ENCODE peak calls at places on chromosomes 5 and 9, in ten cellular contexts. One of them, this sample, is unnamed.

GRCh38 chr5:137560414-137560813 is 61.3 kb upstream of the SPOCK1 start:
- DNase-seq in cardiac muscle cell: peak
- DNase-seq in MM.1S: no peak
- DNase-seq in left cardiac atrium: no peak
- DNase-seq in hepatic stellate cell: no peak
- DNase-seq in mucosa of descending colon: no peak
- DNase-seq in activated T-cell treated with anti-CD3 and anti-CD28 coated beads, Interleukin-2, amount 50 U/mL, for 1 hour: no peak
- DNase-seq in GM10248: no peak
- DNase-seq in stimulated activated CD8-positive, alpha-beta memory T cell treated with anti-CD3 and anti-CD28 coated beads, Interleukin-15, amount 100 ng/mL, for 24 hours: no peak
- DNase-seq in T-helper 2 cell: no peak
- DNase-seq in this sample: no peak

GRCh38 chr9:14286121-14286520 is 27.8 kb downstream of the NFIB start:
- DNase-seq in GM10248: no peak
- DNase-seq in mucosa of descending colon: no peak
- DNase-seq in left cardiac atrium: no peak
- DNase-seq in activated T-cell treated with anti-CD3 and anti-CD28 coated beads, Interleukin-2, amount 50 U/mL, for 1 hour: no peak
- DNase-seq in cardiac muscle cell: no peak
- DNase-seq in T-helper 2 cell: no peak
- DNase-seq in stimulated activated CD8-positive, alpha-beta memory T cell treated with anti-CD3 and anti-CD28 coated beads, Interleukin-15, amount 100 ng/mL, for 24 hours: no peak
- DNase-seq in MM.1S: no peak
- DNase-seq in hepatic stellate cell: no peak
- DNase-seq in this sample: no peak

GRCh38 chr5:52915176-52915875 is 73.8 kb upstream of the ITGA2 start:
- DNase-seq in activated T-cell treated with anti-CD3 and anti-CD28 coated beads, Interleukin-2, amount 50 U/mL, for 1 hour: peak
- DNase-seq in cardiac muscle cell: peak
- DNase-seq in hepatic stellate cell: peak
- DNase-seq in MM.1S: peak
- DNase-seq in stimulated activated CD8-positive, alpha-beta memory T cell treated with anti-CD3 and anti-CD28 coated beads, Interleukin-15, amount 100 ng/mL, for 24 hours: no peak
- DNase-seq in left cardiac atrium: peak
- DNase-seq in mucosa of descending colon: no peak
- DNase-seq in GM10248: peak
- DNase-seq in T-helper 2 cell: no peak
- DNase-seq in this sample: no peak

GRCh38 chr9:8802242-8802641 is 1002.7 kb upstream of the DMAC1 start:
- DNase-seq in left cardiac atrium: no peak
- DNase-seq in GM10248: no peak
- DNase-seq in MM.1S: no peak
- DNase-seq in mucosa of descending colon: no peak
- DNase-seq in stimulated activated CD8-positive, alpha-beta memory T cell treated with anti-CD3 and anti-CD28 coated beads, Interleukin-15, amount 100 ng/mL, for 24 hours: no peak
- DNase-seq in activated T-cell treated with anti-CD3 and anti-CD28 coated beads, Interleukin-2, amount 50 U/mL, for 1 hour: no peak
- DNase-seq in cardiac muscle cell: no peak
- DNase-seq in T-helper 2 cell: no peak
- DNase-seq in hepatic stellate cell: no peak
- DNase-seq in this sample: no peak

GRCh38 chr5:68418230-68418629 is 202.7 kb downstream of the PIK3R1 start:
- DNase-seq in left cardiac atrium: no peak
- DNase-seq in stimulated activated CD8-positive, alpha-beta memory T cell treated with anti-CD3 and anti-CD28 coated beads, Interleukin-15, amount 100 ng/mL, for 24 hours: no peak
- DNase-seq in T-helper 2 cell: no peak
- DNase-seq in activated T-cell treated with anti-CD3 and anti-CD28 coated beads, Interleukin-2, amount 50 U/mL, for 1 hour: no peak
- DNase-seq in hepatic stellate cell: peak
- DNase-seq in MM.1S: no peak
- DNase-seq in GM10248: no peak
- DNase-seq in cardiac muscle cell: no peak
- DNase-seq in mucosa of descending colon: no peak
- DNase-seq in this sample: no peak

GRCh38 chr9:83979812-83980394 is at the start of gene HNRNPK:
- DNase-seq in left cardiac atrium: peak
- DNase-seq in MM.1S: peak
- DNase-seq in T-helper 2 cell: peak
- DNase-seq in activated T-cell treated with anti-CD3 and anti-CD28 coated beads, Interleukin-2, amount 50 U/mL, for 1 hour: peak
- DNase-seq in mucosa of descending colon: peak
- DNase-seq in cardiac muscle cell: peak
- DNase-seq in stimulated activated CD8-positive, alpha-beta memory T cell treated with anti-CD3 and anti-CD28 coated beads, Interleukin-15, amount 100 ng/mL, for 24 hours: peak
- DNase-seq in hepatic stellate cell: peak
- DNase-seq in GM10248: peak
- DNase-seq in this sample: peak

GRCh38 chr9:74887041-74887980 is at the start of gene TRPM6:
- DNase-seq in stimulated activated CD8-positive, alpha-beta memory T cell treated with anti-CD3 and anti-CD28 coated beads, Interleukin-15, amount 100 ng/mL, for 24 hours: peak
- DNase-seq in activated T-cell treated with anti-CD3 and anti-CD28 coated beads, Interleukin-2, amount 50 U/mL, for 1 hour: peak
- DNase-seq in mucosa of descending colon: peak
- DNase-seq in GM10248: no peak
- DNase-seq in hepatic stellate cell: peak
- DNase-seq in T-helper 2 cell: no peak
- DNase-seq in MM.1S: no peak
- DNase-seq in cardiac muscle cell: peak
- DNase-seq in left cardiac atrium: peak
- DNase-seq in this sample: peak

GRCh38 chr5:62268239-62268638 is 37.8 kb upstream of the KIF2A start:
- DNase-seq in T-helper 2 cell: no peak
- DNase-seq in MM.1S: no peak
- DNase-seq in activated T-cell treated with anti-CD3 and anti-CD28 coated beads, Interleukin-2, amount 50 U/mL, for 1 hour: no peak
- DNase-seq in GM10248: no peak
- DNase-seq in mucosa of descending colon: no peak
- DNase-seq in stimulated activated CD8-positive, alpha-beta memory T cell treated with anti-CD3 and anti-CD28 coated beads, Interleukin-15, amount 100 ng/mL, for 24 hours: no peak
- DNase-seq in left cardiac atrium: no peak
- DNase-seq in hepatic stellate cell: no peak
- DNase-seq in cardiac muscle cell: peak
- DNase-seq in this sample: no peak

GRCh38 chr5:74177995-74178394 is 462.5 kb downstream of the ENC1 start:
- DNase-seq in mucosa of descending colon: no peak
- DNase-seq in GM10248: no peak
- DNase-seq in activated T-cell treated with anti-CD3 and anti-CD28 coated beads, Interleukin-2, amount 50 U/mL, for 1 hour: no peak
- DNase-seq in hepatic stellate cell: no peak
- DNase-seq in left cardiac atrium: no peak
- DNase-seq in stimulated activated CD8-positive, alpha-beta memory T cell treated with anti-CD3 and anti-CD28 coated beads, Interleukin-15, amount 100 ng/mL, for 24 hours: no peak
- DNase-seq in T-helper 2 cell: no peak
- DNase-seq in cardiac muscle cell: no peak
- DNase-seq in MM.1S: no peak
- DNase-seq in this sample: no peak

GRCh38 chr5:169988947-169989346 is 8.7 kb upstream of the INSYN2B start:
- DNase-seq in stimulated activated CD8-positive, alpha-beta memory T cell treated with anti-CD3 and anti-CD28 coated beads, Interleukin-15, amount 100 ng/mL, for 24 hours: no peak
- DNase-seq in cardiac muscle cell: no peak
- DNase-seq in GM10248: no peak
- DNase-seq in mucosa of descending colon: no peak
- DNase-seq in MM.1S: no peak
- DNase-seq in activated T-cell treated with anti-CD3 and anti-CD28 coated beads, Interleukin-2, amount 50 U/mL, for 1 hour: no peak
- DNase-seq in left cardiac atrium: no peak
- DNase-seq in T-helper 2 cell: no peak
- DNase-seq in hepatic stellate cell: no peak
- DNase-seq in this sample: no peak

GRCh38 chr5:120298981-120299380 is 165.1 kb upstream of the PRR16 start:
- DNase-seq in hepatic stellate cell: no peak
- DNase-seq in GM10248: no peak
- DNase-seq in stimulated activated CD8-positive, alpha-beta memory T cell treated with anti-CD3 and anti-CD28 coated beads, Interleukin-15, amount 100 ng/mL, for 24 hours: no peak
- DNase-seq in MM.1S: no peak
- DNase-seq in T-helper 2 cell: no peak
- DNase-seq in activated T-cell treated with anti-CD3 and anti-CD28 coated beads, Interleukin-2, amount 50 U/mL, for 1 hour: no peak
- DNase-seq in cardiac muscle cell: no peak
- DNase-seq in left cardiac atrium: no peak
- DNase-seq in mucosa of descending colon: no peak
- DNase-seq in this sample: no peak

GRCh38 chr5:32572778-32573480 is 12.4 kb upstream of the SUB1 start:
- DNase-seq in stimulated activated CD8-positive, alpha-beta memory T cell treated with anti-CD3 and anti-CD28 coated beads, Interleukin-15, amount 100 ng/mL, for 24 hours: no peak
- DNase-seq in mucosa of descending colon: no peak
- DNase-seq in GM10248: peak
- DNase-seq in T-helper 2 cell: no peak
- DNase-seq in activated T-cell treated with anti-CD3 and anti-CD28 coated beads, Interleukin-2, amount 50 U/mL, for 1 hour: no peak
- DNase-seq in left cardiac atrium: no peak
- DNase-seq in cardiac muscle cell: no peak
- DNase-seq in MM.1S: peak
- DNase-seq in hepatic stellate cell: no peak
- DNase-seq in this sample: no peak

GRCh38 chr5:150092159-150092787 is 5.9 kb upstream of the CSF1R start:
- DNase-seq in T-helper 2 cell: no peak
- DNase-seq in activated T-cell treated with anti-CD3 and anti-CD28 coated beads, Interleukin-2, amount 50 U/mL, for 1 hour: no peak
- DNase-seq in hepatic stellate cell: no peak
- DNase-seq in MM.1S: peak
- DNase-seq in mucosa of descending colon: no peak
- DNase-seq in cardiac muscle cell: no peak
- DNase-seq in GM10248: no peak
- DNase-seq in left cardiac atrium: no peak
- DNase-seq in stimulated activated CD8-positive, alpha-beta memory T cell treated with anti-CD3 and anti-CD28 coated beads, Interleukin-15, amount 100 ng/mL, for 24 hours: no peak
- DNase-seq in this sample: no peak

GRCh38 chr5:24832021-24832420 is 187.2 kb upstream of the CDH10 start:
- DNase-seq in stimulated activated CD8-positive, alpha-beta memory T cell treated with anti-CD3 and anti-CD28 coated beads, Interleukin-15, amount 100 ng/mL, for 24 hours: no peak
- DNase-seq in mucosa of descending colon: no peak
- DNase-seq in hepatic stellate cell: no peak
- DNase-seq in MM.1S: no peak
- DNase-seq in activated T-cell treated with anti-CD3 and anti-CD28 coated beads, Interleukin-2, amount 50 U/mL, for 1 hour: no peak
- DNase-seq in left cardiac atrium: no peak
- DNase-seq in T-helper 2 cell: no peak
- DNase-seq in GM10248: no peak
- DNase-seq in cardiac muscle cell: no peak
- DNase-seq in this sample: no peak

GRCh38 chr9:91694081-91694870 is 255.8 kb downstream of the ROR2 start:
- DNase-seq in stimulated activated CD8-positive, alpha-beta memory T cell treated with anti-CD3 and anti-CD28 coated beads, Interleukin-15, amount 100 ng/mL, for 24 hours: no peak
- DNase-seq in activated T-cell treated with anti-CD3 and anti-CD28 coated beads, Interleukin-2, amount 50 U/mL, for 1 hour: no peak
- DNase-seq in T-helper 2 cell: no peak
- DNase-seq in cardiac muscle cell: no peak
- DNase-seq in mucosa of descending colon: no peak
- DNase-seq in left cardiac atrium: no peak
- DNase-seq in hepatic stellate cell: no peak
- DNase-seq in MM.1S: no peak
- DNase-seq in GM10248: no peak
- DNase-seq in this sample: no peak

GRCh38 chr9:131657890-131658752 is 81.8 kb downstream of the RAPGEF1 start:
- DNase-seq in T-helper 2 cell: no peak
- DNase-seq in left cardiac atrium: no peak
- DNase-seq in MM.1S: no peak
- DNase-seq in GM10248: no peak
- DNase-seq in activated T-cell treated with anti-CD3 and anti-CD28 coated beads, Interleukin-2, amount 50 U/mL, for 1 hour: no peak
- DNase-seq in stimulated activated CD8-positive, alpha-beta memory T cell treated with anti-CD3 and anti-CD28 coated beads, Interleukin-15, amount 100 ng/mL, for 24 hours: no peak
- DNase-seq in cardiac muscle cell: peak
- DNase-seq in mucosa of descending colon: no peak
- DNase-seq in hepatic stellate cell: peak
- DNase-seq in this sample: no peak

GRCh38 chr5:171945066-171945465 is 61.4 kb downstream of the FBXW11 start:
- DNase-seq in MM.1S: no peak
- DNase-seq in activated T-cell treated with anti-CD3 and anti-CD28 coated beads, Interleukin-2, amount 50 U/mL, for 1 hour: no peak
- DNase-seq in T-helper 2 cell: no peak
- DNase-seq in stimulated activated CD8-positive, alpha-beta memory T cell treated with anti-CD3 and anti-CD28 coated beads, Interleukin-15, amount 100 ng/mL, for 24 hours: no peak
- DNase-seq in mucosa of descending colon: no peak
- DNase-seq in cardiac muscle cell: peak
- DNase-seq in GM10248: no peak
- DNase-seq in left cardiac atrium: no peak
- DNase-seq in hepatic stellate cell: no peak
- DNase-seq in this sample: no peak

GRCh38 chr9:127832248-127832647 is 22.2 kb downstream of the ENG start:
- DNase-seq in cardiac muscle cell: no peak
- DNase-seq in mucosa of descending colon: no peak
- DNase-seq in activated T-cell treated with anti-CD3 and anti-CD28 coated beads, Interleukin-2, amount 50 U/mL, for 1 hour: no peak
- DNase-seq in hepatic stellate cell: no peak
- DNase-seq in GM10248: no peak
- DNase-seq in T-helper 2 cell: no peak
- DNase-seq in left cardiac atrium: no peak
- DNase-seq in MM.1S: no peak
- DNase-seq in stimulated activated CD8-positive, alpha-beta memory T cell treated with anti-CD3 and anti-CD28 coated beads, Interleukin-15, amount 100 ng/mL, for 24 hours: no peak
- DNase-seq in this sample: no peak

GRCh38 chr5:33662721-33663435 is 222.1 kb downstream of the TARS1 start:
- DNase-seq in GM10248: no peak
- DNase-seq in mucosa of descending colon: no peak
- DNase-seq in cardiac muscle cell: no peak
- DNase-seq in T-helper 2 cell: no peak
- DNase-seq in stimulated activated CD8-positive, alpha-beta memory T cell treated with anti-CD3 and anti-CD28 coated beads, Interleukin-15, amount 100 ng/mL, for 24 hours: no peak
- DNase-seq in hepatic stellate cell: no peak
- DNase-seq in activated T-cell treated with anti-CD3 and anti-CD28 coated beads, Interleukin-2, amount 50 U/mL, for 1 hour: no peak
- DNase-seq in left cardiac atrium: no peak
- DNase-seq in MM.1S: no peak
- DNase-seq in this sample: no peak

GRCh38 chr9:134267305-134268265 is 58.7 kb upstream of the RXRA start:
- DNase-seq in cardiac muscle cell: no peak
- DNase-seq in hepatic stellate cell: no peak
- DNase-seq in stimulated activated CD8-positive, alpha-beta memory T cell treated with anti-CD3 and anti-CD28 coated beads, Interleukin-15, amount 100 ng/mL, for 24 hours: no peak
- DNase-seq in mucosa of descending colon: no peak
- DNase-seq in activated T-cell treated with anti-CD3 and anti-CD28 coated beads, Interleukin-2, amount 50 U/mL, for 1 hour: no peak
- DNase-seq in T-helper 2 cell: no peak
- DNase-seq in GM10248: no peak
- DNase-seq in MM.1S: peak
- DNase-seq in left cardiac atrium: no peak
- DNase-seq in this sample: no peak

GRCh38 chr9:13110766-13111400 is 168.6 kb downstream of the MPDZ start:
- DNase-seq in GM10248: no peak
- DNase-seq in activated T-cell treated with anti-CD3 and anti-CD28 coated beads, Interleukin-2, amount 50 U/mL, for 1 hour: no peak
- DNase-seq in hepatic stellate cell: no peak
- DNase-seq in MM.1S: no peak
- DNase-seq in mucosa of descending colon: no peak
- DNase-seq in stimulated activated CD8-positive, alpha-beta memory T cell treated with anti-CD3 and anti-CD28 coated beads, Interleukin-15, amount 100 ng/mL, for 24 hours: no peak
- DNase-seq in T-helper 2 cell: no peak
- DNase-seq in cardiac muscle cell: peak
- DNase-seq in left cardiac atrium: peak
- DNase-seq in this sample: no peak

GRCh38 chr5:169861934-169862333 is 118.4 kb downstream of the INSYN2B start:
- DNase-seq in hepatic stellate cell: peak
- DNase-seq in activated T-cell treated with anti-CD3 and anti-CD28 coated beads, Interleukin-2, amount 50 U/mL, for 1 hour: no peak
- DNase-seq in mucosa of descending colon: no peak
- DNase-seq in left cardiac atrium: no peak
- DNase-seq in T-helper 2 cell: no peak
- DNase-seq in MM.1S: no peak
- DNase-seq in cardiac muscle cell: peak
- DNase-seq in stimulated activated CD8-positive, alpha-beta memory T cell treated with anti-CD3 and anti-CD28 coated beads, Interleukin-15, amount 100 ng/mL, for 24 hours: no peak
- DNase-seq in GM10248: no peak
- DNase-seq in this sample: no peak

GRCh38 chr9:120484162-120484561 is 95.8 kb downstream of the CDK5RAP2 start:
- DNase-seq in T-helper 2 cell: no peak
- DNase-seq in hepatic stellate cell: no peak
- DNase-seq in stimulated activated CD8-positive, alpha-beta memory T cell treated with anti-CD3 and anti-CD28 coated beads, Interleukin-15, amount 100 ng/mL, for 24 hours: no peak
- DNase-seq in mucosa of descending colon: no peak
- DNase-seq in cardiac muscle cell: no peak
- DNase-seq in GM10248: no peak
- DNase-seq in left cardiac atrium: no peak
- DNase-seq in MM.1S: no peak
- DNase-seq in activated T-cell treated with anti-CD3 and anti-CD28 coated beads, Interleukin-2, amount 50 U/mL, for 1 hour: no peak
- DNase-seq in this sample: no peak

GRCh38 chr5:158967566-158967965 is 132.2 kb downstream of the EBF1 start:
- DNase-seq in T-helper 2 cell: no peak
- DNase-seq in MM.1S: no peak
- DNase-seq in mucosa of descending colon: no peak
- DNase-seq in cardiac muscle cell: peak
- DNase-seq in activated T-cell treated with anti-CD3 and anti-CD28 coated beads, Interleukin-2, amount 50 U/mL, for 1 hour: no peak
- DNase-seq in hepatic stellate cell: no peak
- DNase-seq in GM10248: no peak
- DNase-seq in stimulated activated CD8-positive, alpha-beta memory T cell treated with anti-CD3 and anti-CD28 coated beads, Interleukin-15, amount 100 ng/mL, for 24 hours: no peak
- DNase-seq in left cardiac atrium: no peak
- DNase-seq in this sample: no peak

GRCh38 chr5:61298580-61298979 is 33.5 kb upstream of the ZSWIM6 start:
- DNase-seq in mucosa of descending colon: no peak
- DNase-seq in MM.1S: no peak
- DNase-seq in GM10248: no peak
- DNase-seq in left cardiac atrium: no peak
- DNase-seq in cardiac muscle cell: no peak
- DNase-seq in hepatic stellate cell: no peak
- DNase-seq in T-helper 2 cell: no peak
- DNase-seq in stimulated activated CD8-positive, alpha-beta memory T cell treated with anti-CD3 and anti-CD28 coated beads, Interleukin-15, amount 100 ng/mL, for 24 hours: no peak
- DNase-seq in activated T-cell treated with anti-CD3 and anti-CD28 coated beads, Interleukin-2, amount 50 U/mL, for 1 hour: no peak
- DNase-seq in this sample: no peak

GRCh38 chr9:137252555-137253506 is 1.7 kb downstream of the STPG3 start:
- DNase-seq in MM.1S: no peak
- DNase-seq in T-helper 2 cell: no peak
- DNase-seq in left cardiac atrium: no peak
- DNase-seq in mucosa of descending colon: no peak
- DNase-seq in activated T-cell treated with anti-CD3 and anti-CD28 coated beads, Interleukin-2, amount 50 U/mL, for 1 hour: no peak
- DNase-seq in hepatic stellate cell: no peak
- DNase-seq in GM10248: no peak
- DNase-seq in stimulated activated CD8-positive, alpha-beta memory T cell treated with anti-CD3 and anti-CD28 coated beads, Interleukin-15, amount 100 ng/mL, for 24 hours: no peak
- DNase-seq in cardiac muscle cell: no peak
- DNase-seq in this sample: peak

GRCh38 chr9:84271004-84271886 is 69.3 kb downstream of the SLC28A3 start:
- DNase-seq in cardiac muscle cell: peak
- DNase-seq in left cardiac atrium: peak
- DNase-seq in hepatic stellate cell: peak
- DNase-seq in mucosa of descending colon: no peak
- DNase-seq in MM.1S: no peak
- DNase-seq in GM10248: peak
- DNase-seq in T-helper 2 cell: no peak
- DNase-seq in activated T-cell treated with anti-CD3 and anti-CD28 coated beads, Interleukin-2, amount 50 U/mL, for 1 hour: no peak
- DNase-seq in stimulated activated CD8-positive, alpha-beta memory T cell treated with anti-CD3 and anti-CD28 coated beads, Interleukin-15, amount 100 ng/mL, for 24 hours: no peak
- DNase-seq in this sample: peak

GRCh38 chr9:133103183-133103986 is 17.7 kb downstream of the RALGDS start:
- DNase-seq in hepatic stellate cell: peak
- DNase-seq in MM.1S: peak
- DNase-seq in GM10248: peak
- DNase-seq in stimulated activated CD8-positive, alpha-beta memory T cell treated with anti-CD3 and anti-CD28 coated beads, Interleukin-15, amount 100 ng/mL, for 24 hours: no peak
- DNase-seq in T-helper 2 cell: peak
- DNase-seq in left cardiac atrium: peak
- DNase-seq in cardiac muscle cell: peak
- DNase-seq in mucosa of descending colon: peak
- DNase-seq in activated T-cell treated with anti-CD3 and anti-CD28 coated beads, Interleukin-2, amount 50 U/mL, for 1 hour: peak
- DNase-seq in this sample: peak